ENCODE peak calls at places on chromosomes 6 and 20, in six cellular contexts. One of them, this sample, is unnamed.

GRCh38 chr6:132713355-132714134 is at the start of gene VNN1:
- DNase-seq in HepG2: no peak
- DNase-seq in endodermal cell: no peak
- DNase-seq in cardiac muscle cell: no peak
- DNase-seq in BJ: no peak
- DNase-seq in NCI-H1105: no peak
- DNase-seq in this sample: no peak

GRCh38 chr6:36285187-36285612 is 15.3 kb downstream of the PNPLA1 start:
- DNase-seq in HepG2: no peak
- DNase-seq in endodermal cell: peak; percentile 85
- DNase-seq in cardiac muscle cell: peak; percentile 44
- DNase-seq in BJ: no peak
- DNase-seq in NCI-H1105: no peak
- DNase-seq in this sample: no peak

GRCh38 chr6:95249661-95250060 is 327.7 kb upstream of the MANEA start:
- DNase-seq in HepG2: no peak
- DNase-seq in endodermal cell: no peak
- DNase-seq in cardiac muscle cell: no peak
- DNase-seq in BJ: no peak
- DNase-seq in NCI-H1105: no peak
- DNase-seq in this sample: no peak

GRCh38 chr6:111566222-111566717 is 39.4 kb downstream of the TRAF3IP2 start:
- DNase-seq in HepG2: no peak
- DNase-seq in endodermal cell: no peak
- DNase-seq in cardiac muscle cell: no peak
- DNase-seq in BJ: no peak
- DNase-seq in NCI-H1105: no peak
- DNase-seq in this sample: no peak

GRCh38 chr6:144588674-144589325 is 303.7 kb downstream of the UTRN start:
- DNase-seq in HepG2: no peak
- DNase-seq in endodermal cell: no peak
- DNase-seq in cardiac muscle cell: no peak
- DNase-seq in BJ: no peak
- DNase-seq in NCI-H1105: no peak
- DNase-seq in this sample: no peak

GRCh38 chr6:3421763-3422456 is 34.9 kb downstream of the SLC22A23 start:
- DNase-seq in HepG2: no peak
- DNase-seq in endodermal cell: no peak
- DNase-seq in cardiac muscle cell: no peak
- DNase-seq in BJ: no peak
- DNase-seq in NCI-H1105: no peak
- DNase-seq in this sample: peak; percentile 18

GRCh38 chr6:139448998-139449610 is 74.7 kb upstream of the CITED2 start:
- DNase-seq in HepG2: no peak
- DNase-seq in endodermal cell: no peak
- DNase-seq in cardiac muscle cell: no peak
- DNase-seq in BJ: no peak
- DNase-seq in NCI-H1105: no peak
- DNase-seq in this sample: no peak

GRCh38 chr20:41125530-41126457 is 11.5 kb upstream of the PLCG1 start:
- DNase-seq in HepG2: no peak
- DNase-seq in endodermal cell: no peak
- DNase-seq in cardiac muscle cell: no peak
- DNase-seq in BJ: no peak
- DNase-seq in NCI-H1105: no peak
- DNase-seq in this sample: no peak

GRCh38 chr6:150249261-150249660 is 106.4 kb downstream of the PPP1R14C start:
- DNase-seq in HepG2: no peak
- DNase-seq in endodermal cell: no peak
- DNase-seq in cardiac muscle cell: no peak
- DNase-seq in BJ: peak; percentile 68
- DNase-seq in NCI-H1105: no peak
- DNase-seq in this sample: no peak

GRCh38 chr20:43584448-43585138 is 6.1 kb upstream of the IFT52 start:
- DNase-seq in HepG2: peak; percentile 74
- DNase-seq in endodermal cell: no peak
- DNase-seq in cardiac muscle cell: peak; percentile 64
- DNase-seq in BJ: peak; percentile 51
- DNase-seq in NCI-H1105: no peak
- DNase-seq in this sample: peak; percentile 66

GRCh38 chr6:151350442-151351145 is 40.8 kb downstream of the ZBTB2 start:
- DNase-seq in HepG2: no peak
- DNase-seq in endodermal cell: no peak
- DNase-seq in cardiac muscle cell: no peak
- DNase-seq in BJ: no peak
- DNase-seq in NCI-H1105: no peak
- DNase-seq in this sample: no peak

GRCh38 chr6:51660767-51661166 is 426.6 kb downstream of the PKHD1 start:
- DNase-seq in HepG2: no peak
- DNase-seq in endodermal cell: no peak
- DNase-seq in cardiac muscle cell: no peak
- DNase-seq in BJ: no peak
- DNase-seq in NCI-H1105: no peak
- DNase-seq in this sample: no peak

GRCh38 chr6:35391240-35391968 is 49.0 kb downstream of the PPARD start:
- DNase-seq in HepG2: no peak
- DNase-seq in endodermal cell: no peak
- DNase-seq in cardiac muscle cell: no peak
- DNase-seq in BJ: peak; percentile 47
- DNase-seq in NCI-H1105: no peak
- DNase-seq in this sample: peak; percentile 72

GRCh38 chr20:53077373-53078205 is 105.4 kb downstream of the TSHZ2 start:
- DNase-seq in HepG2: peak; percentile 94
- DNase-seq in endodermal cell: no peak
- DNase-seq in cardiac muscle cell: no peak
- DNase-seq in BJ: no peak
- DNase-seq in NCI-H1105: no peak
- DNase-seq in this sample: no peak

GRCh38 chr20:36175016-36175415 is 20.5 kb downstream of the EPB41L1 start:
- DNase-seq in HepG2: no peak
- DNase-seq in endodermal cell: no peak
- DNase-seq in cardiac muscle cell: no peak
- DNase-seq in BJ: no peak
- DNase-seq in NCI-H1105: no peak
- DNase-seq in this sample: no peak

GRCh38 chr20:32535316-32535952 is 49.7 kb downstream of the NOL4L start:
- DNase-seq in HepG2: no peak
- DNase-seq in endodermal cell: no peak
- DNase-seq in cardiac muscle cell: no peak
- DNase-seq in BJ: no peak
- DNase-seq in NCI-H1105: peak; percentile 64
- DNase-seq in this sample: no peak

GRCh38 chr6:42958125-42958524 is 2.4 kb upstream of the GNMT start:
- DNase-seq in HepG2: no peak
- DNase-seq in endodermal cell: no peak
- DNase-seq in cardiac muscle cell: no peak
- DNase-seq in BJ: no peak
- DNase-seq in NCI-H1105: no peak
- DNase-seq in this sample: no peak

GRCh38 chr20:15603501-15603900 is 969.7 kb downstream of the KIF16B start:
- DNase-seq in HepG2: no peak
- DNase-seq in endodermal cell: no peak
- DNase-seq in cardiac muscle cell: no peak
- DNase-seq in BJ: no peak
- DNase-seq in NCI-H1105: no peak
- DNase-seq in this sample: no peak

GRCh38 chr6:154292855-154293519 is 63.6 kb downstream of the IPCEF1 start:
- DNase-seq in HepG2: no peak
- DNase-seq in endodermal cell: no peak
- DNase-seq in cardiac muscle cell: no peak
- DNase-seq in BJ: peak; percentile 20
- DNase-seq in NCI-H1105: no peak
- DNase-seq in this sample: no peak

GRCh38 chr6:30554962-30555361 is 1.3 kb downstream of the GNL1 start:
- DNase-seq in HepG2: no peak
- DNase-seq in endodermal cell: no peak
- DNase-seq in cardiac muscle cell: no peak
- DNase-seq in BJ: no peak
- DNase-seq in NCI-H1105: no peak
- DNase-seq in this sample: no peak

GRCh38 chr6:45900808-45901752 is 114.6 kb downstream of the CLIC5 start:
- DNase-seq in HepG2: no peak
- DNase-seq in endodermal cell: peak; percentile 61
- DNase-seq in cardiac muscle cell: no peak
- DNase-seq in BJ: no peak
- DNase-seq in NCI-H1105: no peak
- DNase-seq in this sample: peak; percentile 68

GRCh38 chr20:21105429-21106170 is 558 bp downstream of the LINC00237 start:
- DNase-seq in HepG2: no peak
- DNase-seq in endodermal cell: peak; percentile 75
- DNase-seq in cardiac muscle cell: no peak
- DNase-seq in BJ: no peak
- DNase-seq in NCI-H1105: no peak
- DNase-seq in this sample: no peak

GRCh38 chr6:2157441-2158127 is 87.8 kb downstream of the GMDS start:
- DNase-seq in HepG2: peak; percentile 23
- DNase-seq in endodermal cell: no peak
- DNase-seq in cardiac muscle cell: no peak
- DNase-seq in BJ: peak; percentile 87
- DNase-seq in NCI-H1105: no peak
- DNase-seq in this sample: peak; percentile 86

GRCh38 chr20:59992531-59992930 is 34.3 kb downstream of the CDH26 start:
- DNase-seq in HepG2: no peak
- DNase-seq in endodermal cell: no peak
- DNase-seq in cardiac muscle cell: no peak
- DNase-seq in BJ: no peak
- DNase-seq in NCI-H1105: no peak
- DNase-seq in this sample: no peak

GRCh38 chr20:51656726-51657260 is 111.4 kb downstream of the ATP9A start:
- DNase-seq in HepG2: no peak
- DNase-seq in endodermal cell: no peak
- DNase-seq in cardiac muscle cell: no peak
- DNase-seq in BJ: no peak
- DNase-seq in NCI-H1105: no peak
- DNase-seq in this sample: no peak

GRCh38 chr6:142871910-142872331 is 73.1 kb downstream of the HIVEP2 start:
- DNase-seq in HepG2: peak; percentile 83
- DNase-seq in endodermal cell: no peak
- DNase-seq in cardiac muscle cell: no peak
- DNase-seq in BJ: peak; percentile 68
- DNase-seq in NCI-H1105: no peak
- DNase-seq in this sample: peak; percentile 81

This sample was measured in AG09309.